ENCODE peak calls at places on chromosomes 13 and 19, in seven cellular contexts. K is K562, V is SK-N-SH, Y is GM12891, O is HepG2, R is H1, L is GM12878. D is an unnamed sample.

GRCh38 chr13:112141643-112142400 is 74.9 kb downstream of the SOX1 start:
- DNase-seq in R (no peak), V (no peak), K (no peak), L (no peak), Y (no peak), O (no peak), D (no peak)

GRCh38 chr13:107466326-107466725 is 749.0 kb downstream of the LIG4 start:
- DNase-seq in O (no peak), Y (no peak), V (no peak), R (no peak), K (no peak), L (no peak), D (no peak)

GRCh38 chr19:41334793-41335192 is 18.9 kb downstream of the TGFB1 start:
- DNase-seq in O (no peak), R (no peak), L (no peak), V (no peak), Y (no peak), K (no peak), D (no peak)

GRCh38 chr19:47157455-47158321 is 27.1 kb downstream of the SAE1 start:
- DNase-seq in R (peak), V (no peak), K (no peak), O (no peak), L (no peak), Y (no peak), D (no peak)

GRCh38 chr13:33865945-33866344 is 48.0 kb downstream of the RFC3 start:
- DNase-seq in K (no peak), R (no peak), Y (peak), O (no peak), V (no peak), L (peak), D (no peak)

GRCh38 chr13:72875233-72875632 is 93.3 kb downstream of the PIBF1 start:
- DNase-seq in K (no peak), R (no peak), V (no peak), L (no peak), Y (no peak), O (no peak), D (no peak)

GRCh38 chr13:84661718-84662117 is 779.4 kb upstream of the SLITRK1 start:
- DNase-seq in O (no peak), L (no peak), R (no peak), V (no peak), Y (no peak), K (no peak), D (no peak)

GRCh38 chr19:49157445-49158224 is at the start of gene TRPM4:
- DNase-seq in R (peak), K (peak), L (no peak), Y (no peak), O (peak), V (peak), D (no peak)

GRCh38 chr19:23699521-23699860 is 12.5 kb upstream of the ZNF675 start:
- DNase-seq in Y (no peak), L (no peak), K (no peak), R (no peak), V (peak), O (no peak), D (no peak)

GRCh38 chr19:40762754-40763153 is 11.8 kb downstream of the SNRPA start:
- DNase-seq in O (no peak), V (no peak), R (no peak), K (no peak), L (no peak), Y (no peak), D (no peak)

GRCh38 chr19:3589949-3590348 is 4.7 kb downstream of the GIPC3 start:
- DNase-seq in Y (no peak), O (no peak), K (no peak), V (no peak), R (no peak), L (no peak), D (no peak)

GRCh38 chr13:80577951-80578670 is 237.2 kb upstream of the SPRY2 start:
- DNase-seq in K (no peak), O (no peak), L (no peak), Y (no peak), V (no peak), R (no peak), D (no peak)

GRCh38 chr19:50794778-50795664 is 4.8 kb downstream of the ACP4 start:
- DNase-seq in L (no peak), O (no peak), K (peak), Y (no peak), R (peak), V (peak), D (no peak)

GRCh38 chr19:35143231-35143715 is at the start of gene FXYD7:
- DNase-seq in R (peak), O (no peak), L (no peak), Y (no peak), K (no peak), V (peak), D (no peak)

GRCh38 chr13:100063906-100064305 is 25.0 kb upstream of the PCCA start:
- DNase-seq in Y (no peak), R (no peak), O (no peak), K (no peak), L (no peak), V (no peak), D (no peak)

GRCh38 chr19:37565370-37565669 is 29.3 kb downstream of the ZNF571 start:
- DNase-seq in O (no peak), K (no peak), R (no peak), L (no peak), Y (no peak), V (no peak), D (no peak)

GRCh38 chr13:49497272-49497671 is 1.5 kb downstream of the PHF11 start:
- DNase-seq in O (no peak), L (no peak), R (no peak), Y (no peak), V (no peak), K (no peak), D (no peak)

GRCh38 chr19:34217952-34218817 is 36.2 kb upstream of the GARRE1 start:
- DNase-seq in Y (no peak), L (peak), V (peak), O (no peak), R (no peak), K (peak), D (no peak)

GRCh38 chr19:17473041-17473440 is 2.7 kb downstream of the SLC27A1 start:
- DNase-seq in Y (no peak), V (no peak), K (no peak), L (no peak), R (no peak), O (no peak), D (no peak)

GRCh38 chr13:71320452-71320851 is 546.6 kb downstream of the DACH1 start:
- DNase-seq in R (peak), Y (no peak), O (peak), V (no peak), L (no peak), K (no peak), D (no peak)

GRCh38 chr13:102333320-102334181 is 68.3 kb downstream of the FGF14 start:
- DNase-seq in Y (no peak), R (no peak), K (no peak), V (no peak), L (no peak), O (no peak), D (no peak)

GRCh38 chr13:109821038-109821545 is 34.7 kb upstream of the IRS2 start:
- DNase-seq in L (no peak), O (no peak), K (no peak), R (no peak), V (no peak), Y (no peak), D (no peak)

GRCh38 chr13:56773148-56773547 is 367.6 kb upstream of the PRR20A start:
- DNase-seq in K (no peak), R (no peak), V (no peak), L (no peak), Y (no peak), O (no peak), D (no peak)

GRCh38 chr19:2089727-2090053 is 6.4 kb downstream of the MOB3A start:
- DNase-seq in R (no peak), Y (no peak), K (no peak), V (no peak), O (no peak), L (no peak), D (no peak)
- TF ChIP-seq POLR2AphosphoS5 in R (no peak), Y (no peak), K (no peak), V (no peak), O (no peak), L (peak), D (no peak)

DNA sequence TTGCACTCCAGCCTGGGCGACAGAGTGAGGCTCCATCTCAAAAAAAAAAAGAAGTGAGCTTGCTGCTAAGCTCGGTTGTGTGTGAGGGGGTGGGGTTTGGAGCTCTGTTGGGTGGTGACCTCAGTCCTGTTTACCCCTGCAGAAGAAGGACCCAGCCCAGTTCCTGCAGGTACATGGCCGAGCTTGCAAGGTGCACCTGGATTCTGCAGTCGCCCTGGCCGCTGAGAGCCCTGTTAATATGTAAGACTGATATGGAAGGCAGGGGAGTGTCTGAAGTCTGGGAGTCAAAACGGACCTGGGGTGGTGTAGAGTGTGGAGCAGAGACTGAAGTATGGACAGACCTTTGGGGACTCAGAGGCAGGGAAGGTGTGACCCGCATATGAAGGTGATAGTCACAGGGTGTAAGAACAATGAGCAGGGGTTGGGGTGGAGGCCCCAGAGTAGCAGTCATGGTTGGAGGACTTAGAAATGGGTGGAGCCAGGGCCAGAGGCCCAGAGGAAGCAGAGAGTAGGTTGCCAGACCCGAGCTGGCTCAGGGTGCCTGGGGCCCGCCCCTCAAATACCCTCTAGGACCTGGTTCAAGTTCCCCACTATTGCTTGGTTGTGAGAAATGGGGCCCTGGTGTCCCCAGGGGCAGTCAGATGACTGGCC is 13.2 kb downstream of the CLASRP start:
- DNase-seq in R (no peak), V (no peak), K (no peak), O (no peak), Y (no peak), L (no peak), D (no peak)
- TF ChIP-seq TAF1 in R (no peak), V (no peak), K (no peak), O (no peak), Y (no peak), L (no peak), D (no peak)

DNA sequence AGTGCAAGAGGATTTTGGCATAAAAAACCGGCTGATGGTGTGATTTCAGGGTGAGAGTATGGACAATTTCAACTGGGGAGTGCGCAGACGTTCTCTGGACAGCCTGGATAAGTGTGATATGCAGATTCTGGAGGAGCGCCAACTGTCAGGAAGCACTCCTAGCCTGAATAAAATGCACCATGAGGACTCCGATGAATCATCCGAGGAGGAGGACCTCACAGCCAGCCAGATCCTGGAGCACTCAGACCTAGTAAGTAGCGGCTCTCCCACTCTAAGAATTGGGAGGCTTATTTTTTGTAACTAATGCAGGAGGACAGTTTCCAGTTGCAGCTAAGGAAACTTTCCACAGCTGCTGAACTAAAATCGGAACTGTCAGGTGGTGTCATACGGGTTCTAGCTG is 53.6 kb downstream of the ZAR1L start:
- DNase-seq in R (no peak), K (peak), Y (no peak), L (no peak), O (no peak), V (peak), D (no peak)
- TF ChIP-seq POLR2AphosphoS5 in R (no peak), K (peak), Y (no peak), L (no peak), O (no peak), V (no peak), D (no peak)

DNA sequence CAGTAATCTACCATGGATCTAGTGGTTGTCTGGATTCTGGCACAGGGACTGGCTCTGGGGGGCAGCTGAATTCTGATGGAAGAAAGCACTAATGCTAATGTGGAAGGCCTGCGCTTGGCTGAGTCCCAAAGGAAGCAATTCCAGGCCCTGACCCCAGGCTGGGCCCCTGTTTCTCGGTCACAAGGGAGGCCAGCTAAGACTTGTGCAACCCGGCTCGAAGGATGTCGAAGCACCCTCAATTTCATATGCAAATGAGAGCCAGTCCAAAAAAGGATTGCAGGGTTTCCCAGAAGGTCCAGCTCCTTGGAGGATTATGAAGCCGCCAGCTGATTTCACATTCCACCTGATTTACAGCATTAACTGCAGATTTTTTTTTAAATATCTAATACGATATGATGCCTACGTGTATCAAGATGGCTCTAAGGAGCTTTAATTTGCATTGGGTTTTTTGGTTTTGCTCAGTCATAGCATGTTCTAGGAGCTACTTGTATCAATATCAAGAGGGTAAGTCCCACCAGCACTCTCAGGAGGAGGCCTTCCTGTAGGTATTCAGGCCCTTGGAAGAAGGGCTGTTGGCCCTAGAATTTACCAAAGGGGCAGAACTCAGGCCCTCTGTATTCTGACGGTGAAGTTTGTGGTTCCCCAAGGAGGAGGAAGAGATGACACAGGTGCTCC is 97.3 kb upstream of the IPO5 start:
- DNase-seq in L (no peak), V (peak), K (no peak), R (no peak), Y (no peak), O (no peak), D (no peak)
- TF ChIP-seq TAF1 in L (no peak), V (no peak), K (no peak), R (no peak), Y (no peak), O (no peak), D (no peak)

DNA sequence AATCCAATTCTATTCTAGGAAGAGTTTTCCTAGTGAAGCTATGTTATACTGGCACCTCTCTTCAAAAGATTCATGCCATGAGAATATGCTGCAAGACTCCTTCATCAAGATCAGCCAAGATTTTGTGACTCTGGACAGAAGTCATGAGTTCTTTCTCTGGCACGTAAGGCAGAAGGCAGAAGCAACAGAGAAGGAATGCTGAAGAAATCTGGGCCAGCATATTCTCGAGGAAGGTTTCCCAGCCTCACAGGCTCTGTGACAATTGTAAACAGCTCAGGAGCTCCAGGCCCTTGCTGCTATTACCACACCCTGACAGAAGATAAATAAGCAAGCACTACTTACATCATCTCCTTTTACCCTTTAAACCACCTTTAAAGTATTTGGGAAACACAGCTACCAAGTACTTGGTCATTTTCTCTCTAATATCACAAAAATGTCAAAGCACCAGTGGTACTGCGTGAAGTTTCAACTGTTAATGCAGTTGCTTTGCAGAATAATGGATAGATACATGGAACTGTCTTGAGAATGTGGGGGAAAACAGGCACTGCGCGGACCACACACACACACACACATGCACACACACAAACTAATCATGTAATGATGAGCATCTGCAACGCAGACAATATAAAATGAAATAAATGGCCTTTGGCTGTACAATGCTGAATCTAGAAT is 55.4 kb downstream of the INTS6 start:
- DNase-seq in K (no peak), V (peak), Y (no peak), R (no peak), O (no peak), L (no peak), D (no peak)
- TF ChIP-seq POLR2AphosphoS5 in K (no peak), V (no peak), Y (no peak), R (no peak), O (no peak), L (no peak), D (no peak)

DNA sequence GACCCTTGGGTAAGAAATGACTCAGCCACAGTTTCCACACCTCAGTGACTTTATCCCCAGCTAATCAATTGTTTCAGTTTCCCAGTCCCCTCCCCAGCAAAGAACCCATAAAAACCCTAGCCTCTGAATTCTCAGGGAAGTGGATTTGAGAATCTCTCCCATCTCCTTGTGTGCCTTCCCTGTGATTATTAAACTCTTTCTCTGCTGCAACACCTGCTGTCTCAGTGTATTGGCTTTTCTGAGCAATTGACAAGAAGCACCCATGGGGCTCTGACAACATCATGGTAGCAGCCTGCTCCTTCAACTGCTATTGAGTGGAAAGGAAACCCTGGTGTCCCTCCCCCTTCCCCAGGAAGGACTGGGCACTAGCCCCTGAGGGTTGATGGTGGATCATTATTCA is 73.7 kb downstream of the UQCRFS1 start:
- DNase-seq in L (no peak), O (no peak), K (no peak), Y (no peak), V (no peak), R (no peak), D (no peak)
- TF ChIP-seq TAF1 in L (no peak), O (no peak), K (no peak), Y (no peak), V (no peak), R (no peak), D (no peak)

GRCh38 chr19:2422951-2423880 is 4.2 kb downstream of the TIMM13 start:
- DNase-seq in V (no peak), Y (no peak), O (no peak), R (no peak), K (no peak), L (no peak), D (no peak)

GRCh38 chr19:2423913-2424685 is 3.3 kb downstream of the TIMM13 start:
- DNase-seq in R (no peak), L (no peak), K (peak), V (no peak), Y (no peak), O (no peak), D (no peak)

GRCh38 chr19:2419754-2420153 is 7.6 kb downstream of the TIMM13 start:
- DNase-seq in Y (no peak), L (no peak), R (no peak), K (no peak), V (no peak), O (no peak), D (no peak)

GRCh38 chr19:2420490-2420889 is 6.9 kb downstream of the TIMM13 start:
- DNase-seq in L (no peak), V (no peak), K (no peak), O (no peak), R (no peak), Y (no peak), D (no peak)

DNA sequence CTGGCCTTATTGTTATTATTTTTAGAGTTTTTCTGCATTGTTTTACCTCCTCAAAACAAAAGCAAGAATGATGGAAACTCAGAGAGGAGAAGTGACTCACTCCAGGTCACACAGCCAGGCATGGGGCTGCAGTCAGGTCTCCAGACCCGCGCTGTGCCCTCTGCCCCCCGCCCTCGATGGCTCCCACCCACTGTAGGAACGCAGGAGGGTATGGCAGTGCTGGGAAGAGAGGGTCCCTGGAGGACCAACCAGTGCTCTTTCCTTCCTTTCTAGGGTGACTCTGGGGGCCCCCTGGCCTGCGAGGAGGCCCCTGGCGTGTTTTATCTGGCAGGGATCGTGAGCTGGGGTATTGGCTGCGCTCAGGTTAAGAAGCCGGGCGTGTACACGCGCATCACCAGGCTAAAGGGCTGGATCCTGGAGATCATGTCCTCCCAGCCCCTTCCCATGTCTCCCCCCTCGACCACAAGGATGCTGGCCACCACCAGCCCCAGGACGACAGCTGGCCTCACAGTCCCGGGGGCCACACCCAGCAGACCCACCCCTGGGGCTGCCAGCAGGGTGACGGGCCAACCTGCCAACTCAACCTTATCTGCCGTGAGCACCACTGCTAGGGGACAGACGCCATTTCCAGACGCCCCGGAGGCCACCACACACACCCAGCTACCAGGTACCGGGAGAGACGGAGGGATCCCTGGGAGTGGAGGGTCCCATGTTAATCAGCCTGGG is 5.6 kb downstream of the TIMM13 start:
- DNase-seq in V (no peak), R (no peak), Y (no peak), K (no peak), L (no peak), O (no peak), D (no peak)
- TF ChIP-seq POLR2AphosphoS5 in V (no peak), R (no peak), Y (no peak), K (peak), L (no peak), O (no peak), D (no peak)